ENCODE peak calls at places on chromosomes 3 and 15, in seven cellular contexts. M is PC-9; N is CD8-positive, alpha-beta memory T cell; F is A673; E is tibial artery; G is left lung; I is psoas muscle. L is an unnamed sample. For H3K27me3, the result is how much of the 10 kb centered on the place peaks cover.

GRCh38 chr15:101071651-101072050 is 152.5 kb downstream of the LRRK1 start:
- DNase-seq in M (no peak), I (no peak), G (no peak), F (no peak), E (no peak), N (no peak), L (no peak)

GRCh38 chr3:186281172-186281571 is 80.9 kb downstream of the DGKG start:
- DNase-seq in I (no peak), N (no peak), E (no peak), G (no peak), F (no peak), M (no peak), L (peak)

GRCh38 chr3:33131328-33132018 is 17.7 kb downstream of the CRTAP start:
- DNase-seq in N (no peak), E (no peak), G (no peak), F (peak), M (peak), I (no peak), L (peak)

GRCh38 chr15:77870195-77871065 is 207.1 kb downstream of the TBC1D2B start:
- DNase-seq in I (peak), E (peak), N (peak), G (peak), M (peak), F (peak), L (peak)

GRCh38 chr15:41925209-41925608 is 31.4 kb upstream of the SPTBN5 start:
- DNase-seq in F (no peak), E (no peak), I (no peak), G (no peak), N (no peak), M (no peak), L (no peak)

GRCh38 chr15:80923668-80924067 is 66.0 kb downstream of the MESD start:
- DNase-seq in N (no peak), I (no peak), E (no peak), G (no peak), F (no peak), M (no peak), L (no peak)

GRCh38 chr15:90667063-90667754 is 49.9 kb upstream of the BLM start:
- DNase-seq in I (no peak), E (peak), F (no peak), G (no peak), N (no peak), M (peak), L (no peak)

GRCh38 chr15:25237291-25237978 is 201.4 kb downstream of the UBE3A start:
- DNase-seq in I (no peak), M (no peak), E (no peak), N (no peak), G (no peak), F (no peak), L (no peak)

GRCh38 chr3:132267594-132267993 is 49.6 kb upstream of the ACP3 start:
- DNase-seq in I (no peak), E (no peak), G (no peak), M (no peak), N (no peak), F (no peak), L (no peak)

GRCh38 chr3:45035441-45036301 is 9.6 kb downstream of the CLEC3B start:
- DNase-seq in M (no peak), N (no peak), E (no peak), F (peak), G (peak), I (peak), L (no peak)

GRCh38 chr3:48466386-48467109 is 20.0 kb downstream of the ATRIP start:
- DNase-seq in E (no peak), F (no peak), G (peak), N (peak), I (peak), M (peak), L (no peak)

GRCh38 chr3:161069441-161070251 is 35.5 kb downstream of the B3GALNT1 start:
- DNase-seq in N (no peak), I (no peak), M (peak), F (no peak), E (peak), G (no peak), L (peak)

GRCh38 chr15:73897441-73898261 is 24.3 kb downstream of the TBC1D21 start:
- DNase-seq in E (peak), G (peak), F (peak), M (peak), N (peak), I (peak), L (peak)

GRCh38 chr3:128726691-128727031 is 678 bp downstream of the RAB7A start:
- DNase-seq in G (peak), M (peak), F (peak), E (peak), I (peak), N (peak), L (no peak)

GRCh38 chr3:194572944-194573491 is 60.2 kb downstream of the TMEM44 start:
- DNase-seq in N (no peak), G (no peak), I (no peak), M (no peak), E (no peak), F (no peak), L (no peak)

GRCh38 chr3:64028754-64029153 is 5.5 kb upstream of the PSMD6 start:
- DNase-seq in M (no peak), N (no peak), F (no peak), G (no peak), E (no peak), I (no peak), L (no peak)

GRCh38 chr15:59751552-59752413 is 62.7 kb upstream of the BNIP2 start:
- DNase-seq in I (no peak), M (peak), F (peak), G (no peak), E (no peak), N (no peak), L (no peak)

GRCh38 chr15:31361764-31362120 is 35.1 kb downstream of the KLF13 start:
- DNase-seq in N (no peak), I (no peak), M (no peak), G (no peak), E (no peak), F (no peak), L (no peak)

GRCh38 chr3:16252243-16252978 is 12.3 kb downstream of the DPH3 start:
- DNase-seq in I (no peak), M (no peak), F (no peak), N (no peak), E (no peak), G (no peak), L (no peak)

GRCh38 chr15:45276851-45277250 is 24.8 kb downstream of the SLC28A2 start:
- DNase-seq in F (peak), G (no peak), I (no peak), E (no peak), N (no peak), M (no peak), L (no peak)

GRCh38 chr3:114506622-114507300 is 212.9 kb downstream of the TIGIT start:
- DNase-seq in E (no peak), I (no peak), F (no peak), N (no peak), M (no peak), G (no peak), L (no peak)

GRCh38 chr3:120749843-120750242 is 7.3 kb downstream of the GTF2E1 start:
- DNase-seq in N (no peak), F (no peak), G (no peak), M (no peak), E (no peak), I (no peak), L (no peak)

GRCh38 chr3:151425640-151426336 is 35.1 kb downstream of the IGSF10 start:
- DNase-seq in G (no peak), M (no peak), F (peak), N (no peak), I (no peak), E (no peak), L (no peak)

GRCh38 chr3:44892689-44893088 is 18.3 kb downstream of the TGM4 start:
- DNase-seq in I (no peak), G (no peak), E (no peak), F (no peak), N (no peak), M (no peak), L (no peak)

GRCh38 chr3:43006825-43007224 is 27.7 kb downstream of the GASK1A start:
- DNase-seq in N (no peak), I (no peak), M (no peak), E (no peak), F (no peak), G (no peak), L (no peak)

GRCh38 chr15:88878720-88879184 is 16.6 kb downstream of the HAPLN3 start:
- DNase-seq in I (peak), F (peak), M (peak), N (peak), E (no peak), G (no peak), L (no peak)

GRCh38 chr3:168071535-168071934 is 24.2 kb downstream of the GOLIM4 start:
- DNase-seq in G (no peak), M (peak), F (peak), E (no peak), I (no peak), N (no peak), L (peak)

GRCh38 chr3:65577875-65578274 is 460.8 kb downstream of the MAGI1 start:
- DNase-seq in I (no peak), N (no peak), E (no peak), F (no peak), G (no peak), M (no peak), L (no peak)

GRCh38 chr15:80233511-80234080 is 18.4 kb downstream of the CTXND1 start:
- DNase-seq in G (no peak), I (no peak), M (no peak), F (no peak), N (no peak), E (no peak), L (no peak)

GRCh38 chr3:134992180-134992579 is 197.1 kb downstream of the EPHB1 start:
- DNase-seq in E (no peak), M (no peak), G (no peak), I (no peak), F (no peak), N (no peak), L (no peak)

GRCh38 chr15:74642724-74643367 is 27.2 kb downstream of the CLK3 start:
- DNase-seq in N (no peak), F (peak), M (no peak), I (no peak), E (no peak), G (no peak), L (no peak)

GRCh38 chr3:180961087-180961486 is 28.4 kb downstream of the DNAJC19 start:
- DNase-seq in E (no peak), N (no peak), G (no peak), F (no peak), I (no peak), M (no peak), L (no peak)

GRCh38 chr3:27568393-27568792 is 84.2 kb upstream of the SLC4A7 start:
- DNase-seq in E (peak), G (peak), I (peak), N (no peak), F (peak), M (peak), L (peak)

GRCh38 chr3:148953094-148953493 is 38.2 kb upstream of the GYG1 start:
- DNase-seq in M (no peak), N (no peak), G (no peak), E (no peak), F (no peak), I (no peak), L (no peak)

GRCh38 chr3:4732974-4733373 is 239.8 kb downstream of the ITPR1 start:
- DNase-seq in M (no peak), F (no peak), I (no peak), N (no peak), G (no peak), E (no peak), L (no peak)
- H3K27me3 ChIP-seq in M (under half), F (under half), I (under half), N (under half), G (under half), E (under half), L (under half)

GRCh38 chr3:41740374-41740773 is 221.5 kb downstream of the ULK4 start:
- DNase-seq in I (no peak), F (no peak), E (no peak), G (no peak), M (no peak), N (no peak), L (no peak)
- H3K4me3 ChIP-seq in I (no peak), F (no peak), E (no peak), G (no peak), M (no peak), N (no peak), L (no peak)

GRCh38 chr15:64619880-64620839 is 155.2 kb downstream of the RBPMS2 start:
- DNase-seq in E (no peak), M (no peak), F (no peak), N (no peak), G (no peak), I (no peak), L (no peak)
- H3K27ac ChIP-seq in E (no peak), M (peak), F (no peak), N (no peak), G (no peak), I (no peak), L (no peak)

GRCh38 chr3:156816091-156816793 is 9.9 kb upstream of the LEKR1 start:
- DNase-seq in M (peak), E (peak), N (no peak), G (peak), F (no peak), I (peak), L (no peak)
- H3K27me3 ChIP-seq in M (under half), E (under half), N (under half), G (under half), F (under half), I (under half), L (under half)

DNA sequence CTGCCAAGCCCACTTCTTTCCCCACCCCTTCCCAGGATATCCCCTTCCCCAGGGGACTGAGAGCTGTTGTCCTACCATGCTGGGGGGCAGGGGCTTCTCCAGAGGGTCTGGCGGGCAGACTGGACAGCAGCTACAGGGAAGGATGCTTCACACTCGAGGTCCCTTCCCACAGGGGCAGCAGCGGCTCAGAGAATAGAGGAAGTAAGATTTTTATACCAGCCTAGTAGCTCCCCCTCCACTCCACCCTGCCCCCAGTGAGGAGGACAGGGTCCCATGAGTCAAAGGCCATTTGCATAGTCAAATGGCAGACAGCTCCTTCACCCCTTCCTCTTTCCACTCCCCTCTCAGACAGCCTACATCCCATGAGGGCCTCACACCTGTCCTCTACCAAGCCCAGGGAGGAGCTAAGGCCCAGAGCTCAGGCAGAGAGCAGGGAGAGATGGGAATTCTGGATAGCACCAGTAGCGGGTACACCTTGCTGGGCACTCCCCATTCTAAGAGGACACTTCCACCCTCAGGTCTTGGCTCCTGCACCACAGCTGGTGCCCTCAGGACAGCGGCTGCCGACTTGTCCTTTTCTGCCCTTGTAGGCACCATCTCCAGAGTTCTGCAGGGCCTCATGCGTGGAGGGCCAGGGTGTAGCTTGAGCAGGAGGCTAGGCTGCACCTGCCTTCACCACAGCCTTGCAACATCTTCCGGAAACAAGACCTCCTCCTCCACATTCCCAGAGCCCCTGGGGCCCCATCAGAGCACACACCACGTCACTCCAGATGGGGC is at the start of gene TLR9:
- DNase-seq in E (no peak), I (peak), F (no peak), N (no peak), G (peak), M (no peak), L (no peak)
- H3K4me3 ChIP-seq in E (no peak), I (no peak), F (no peak), N (peak), G (no peak), M (no peak), L (no peak)

DNA sequence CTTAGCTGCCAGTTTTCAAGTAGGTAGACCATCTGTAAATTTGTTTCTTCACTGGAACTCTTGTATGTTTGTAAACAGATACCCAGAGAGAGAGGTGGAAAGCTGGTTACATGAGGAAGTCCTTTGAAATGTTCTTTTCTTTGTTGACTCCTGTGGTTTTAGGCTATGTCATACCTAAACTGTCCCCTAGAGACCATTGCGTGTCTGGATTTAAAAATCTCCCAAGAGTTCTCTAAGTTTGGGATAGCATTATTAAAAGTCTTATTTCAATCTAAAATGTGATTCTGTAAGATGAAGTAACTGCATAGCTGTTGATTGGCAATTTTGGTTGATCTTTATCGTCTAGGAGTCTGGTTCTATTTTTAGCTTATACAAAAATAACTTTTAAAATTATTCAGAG is 127.2 kb downstream of the GHSR start:
- DNase-seq in M (no peak), I (no peak), G (no peak), F (no peak), E (no peak), N (no peak), L (no peak)
- H3K27ac ChIP-seq in M (peak), I (peak), G (peak), F (no peak), E (peak), N (no peak), L (no peak)